ENCODE peak calls at places on chromosomes 1 and 21, in five cellular contexts. Q is left ventricle myocardium inferior, A is MM.1S, Z is psoas muscle, L is upper lobe of left lung. H is an unnamed sample. For H3K27me3 and H3K4me1, the result is how much of the 10 kb centered on the place peaks cover.

GRCh38 chr1:110787328-110788071 is 85.4 kb upstream of the CD53 start:
- DNase-seq in Z (no peak), Q (no peak), A (peak), L (no peak), H (no peak)

GRCh38 chr1:39500862-39501389 is 9.5 kb downstream of the BMP8A start:
- DNase-seq in A (peak), Q (no peak), Z (no peak), L (no peak), H (no peak)

GRCh38 chr21:43752758-43753438 is 23.2 kb downstream of the CSTB start:
- DNase-seq in L (no peak), Z (no peak), A (no peak), Q (no peak), H (no peak)

GRCh38 chr21:45405819-45406762 is 1.1 kb downstream of the COL18A1 start:
- DNase-seq in Z (peak), A (no peak), L (no peak), Q (peak), H (no peak)

GRCh38 chr21:46552274-46552673 is 52.6 kb downstream of the S100B start:
- DNase-seq in L (peak), A (no peak), Z (no peak), Q (no peak), H (no peak)

GRCh38 chr1:25031601-25031965 is 101.5 kb upstream of the RUNX3 start:
- DNase-seq in Q (no peak), Z (no peak), L (no peak), A (no peak), H (no peak)

GRCh38 chr1:22313321-22313720 is 138.3 kb upstream of the ZBTB40 start:
- DNase-seq in L (peak), Z (no peak), Q (no peak), A (no peak), H (no peak)

GRCh38 chr1:53319296-53320101 is 8.4 kb downstream of the LRP8 start:
- DNase-seq in L (no peak), A (no peak), Q (no peak), Z (peak), H (no peak)

GRCh38 chr1:227899820-227900449 is 47.8 kb downstream of the WNT9A start:
- DNase-seq in A (no peak), Q (peak), Z (peak), L (peak), H (no peak)

GRCh38 chr1:216723274-216723780 is at the start of gene ESRRG:
- DNase-seq in Q (peak), Z (peak), L (peak), A (peak), H (no peak)

GRCh38 chr1:180221461-180221860 is 8.6 kb upstream of the LHX4 start:
- DNase-seq in Z (no peak), A (no peak), L (no peak), Q (no peak), H (no peak)

GRCh38 chr1:31559715-31560114 is 16.6 kb upstream of the TINAGL1 start:
- DNase-seq in A (no peak), Q (no peak), L (no peak), Z (no peak), H (no peak)

GRCh38 chr1:177741476-177741875 is 228.4 kb downstream of the SEC16B start:
- DNase-seq in A (no peak), Q (no peak), L (no peak), Z (no peak), H (no peak)

GRCh38 chr1:16618719-16619118 is 5.4 kb upstream of the NBPF1 start:
- DNase-seq in Q (no peak), A (no peak), Z (peak), L (peak), H (no peak)

GRCh38 chr21:44510109-44510507 is 29.9 kb downstream of the KRTAP10-1 start:
- DNase-seq in Q (no peak), L (no peak), A (no peak), Z (peak), H (no peak)

GRCh38 chr1:226364129-226364899 is 43.6 kb downstream of the PARP1 start:
- DNase-seq in A (no peak), Z (no peak), Q (peak), L (no peak), H (no peak)

GRCh38 chr21:28687571-28687970 is 305.1 kb downstream of the LTN1 start:
- DNase-seq in L (no peak), Z (no peak), Q (no peak), A (no peak), H (no peak)

GRCh38 chr1:42767510-42767924 is 468 bp downstream of the C1orf50 start:
- DNase-seq in Z (no peak), L (no peak), A (peak), Q (no peak), H (no peak)

GRCh38 chr1:29991815-29992214 is 731.6 kb downstream of the MATN1 start:
- DNase-seq in Q (no peak), Z (no peak), A (no peak), L (no peak), H (no peak)

GRCh38 chr1:175166746-175167145 is 25.8 kb downstream of the KIAA0040 start:
- DNase-seq in A (no peak), Z (no peak), L (no peak), Q (no peak), H (no peak)

GRCh38 chr1:15399710-15400109 is 10.0 kb upstream of the EFHD2 start:
- DNase-seq in Z (no peak), Q (no peak), A (no peak), L (no peak), H (no peak)

GRCh38 chr1:2030076-2030870 is 11.1 kb downstream of the GABRD start:
- DNase-seq in Q (no peak), L (no peak), Z (no peak), A (no peak), H (no peak)

GRCh38 chr21:41612674-41613250 is 104.8 kb upstream of the TMPRSS2 start:
- DNase-seq in Q (peak), Z (peak), A (no peak), L (peak), H (no peak)

GRCh38 chr1:55127827-55128343 is 87.3 kb downstream of the USP24 start:
- DNase-seq in Q (no peak), A (no peak), L (no peak), Z (no peak), H (no peak)

GRCh38 chr1:242784074-242784473 is 259.6 kb upstream of the PLD5 start:
- DNase-seq in A (peak), Q (no peak), Z (no peak), L (no peak), H (no peak)

GRCh38 chr1:200880212-200880611 is 7.4 kb downstream of the GPR25 start:
- DNase-seq in A (no peak), L (no peak), Q (no peak), Z (no peak), H (no peak)

GRCh38 chr1:43427524-43427923 is 26.2 kb downstream of the HYI start:
- DNase-seq in Q (no peak), A (no peak), L (peak), Z (no peak), H (no peak)

GRCh38 chr1:23692308-23692871 is 784 bp downstream of the RPL11 start:
- DNase-seq in Q (no peak), Z (no peak), L (no peak), A (peak), H (no peak)

GRCh38 chr1:219581344-219581743 is 31.6 kb downstream of the ZC3H11B start:
- DNase-seq in L (no peak), Z (no peak), A (no peak), Q (no peak), H (no peak)

GRCh38 chr1:36217667-36218066 is 6.6 kb upstream of the THRAP3 start:
- DNase-seq in A (no peak), L (no peak), Q (no peak), Z (no peak), H (no peak)

GRCh38 chr1:47508900-47509488 is 71.2 kb downstream of the FOXD2 start:
- DNase-seq in Q (no peak), A (no peak), Z (no peak), L (no peak), H (no peak)

GRCh38 chr1:167077128-167077867 is 12.9 kb downstream of the GPA33 start:
- DNase-seq in Z (no peak), A (no peak), Q (no peak), L (no peak), H (no peak)

GRCh38 chr1:230501242-230501641 is 75.1 kb upstream of the PGBD5 start:
- DNase-seq in Z (no peak), A (no peak), L (no peak), Q (no peak), H (no peak)

GRCh38 chr1:41860771-41861170 is 58.0 kb downstream of the HIVEP3 start:
- DNase-seq in L (no peak), Q (no peak), A (no peak), Z (no peak), H (no peak)

GRCh38 chr21:34545079-34545884 is 33.3 kb upstream of the KCNE1 start:
- DNase-seq in Q (no peak), Z (no peak), L (peak), A (peak), H (no peak)

GRCh38 chr1:89606227-89606945 is 26.5 kb upstream of the LRRC8C start:
- DNase-seq in L (no peak), A (no peak), Z (no peak), Q (no peak), H (peak)

GRCh38 chr1:21021311-21021710 is 155.4 kb downstream of the EIF4G3 start:
- DNase-seq in Q (no peak), A (no peak), L (no peak), Z (no peak), H (no peak)

GRCh38 chr1:145720556-145720877 is 1.2 kb downstream of the CD160 start:
- DNase-seq in Z (no peak), Q (no peak), L (no peak), A (no peak), H (no peak)

GRCh38 chr1:94743866-94744265 is 76.3 kb upstream of the SLC44A3 start:
- DNase-seq in Q (no peak), L (no peak), A (no peak), Z (no peak), H (no peak)

DNA sequence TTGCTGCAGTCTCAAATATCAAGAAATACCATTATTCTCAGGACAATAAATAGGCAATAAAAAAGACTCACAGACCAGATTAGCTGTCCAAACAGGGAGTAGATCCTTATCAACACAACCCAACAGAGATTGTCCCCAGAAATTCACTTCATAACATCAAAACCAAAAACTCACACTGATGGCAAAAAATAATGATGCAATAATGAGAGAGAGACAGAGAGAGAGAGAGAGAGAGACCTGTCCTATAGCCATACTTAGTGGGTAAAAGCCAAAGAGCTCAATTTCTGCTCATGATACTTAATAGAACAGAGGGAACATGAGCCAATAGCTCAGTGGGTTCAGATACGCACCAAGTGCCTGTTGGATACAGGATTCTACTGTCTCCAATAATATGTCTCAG is 244.5 kb downstream of the FAM72C start:
- DNase-seq in A (no peak), Z (no peak), Q (no peak), L (no peak), H (no peak)
- H3K27me3 ChIP-seq in A (under half), Z (under half), Q (half or more), L (under half), H (under half)

DNA sequence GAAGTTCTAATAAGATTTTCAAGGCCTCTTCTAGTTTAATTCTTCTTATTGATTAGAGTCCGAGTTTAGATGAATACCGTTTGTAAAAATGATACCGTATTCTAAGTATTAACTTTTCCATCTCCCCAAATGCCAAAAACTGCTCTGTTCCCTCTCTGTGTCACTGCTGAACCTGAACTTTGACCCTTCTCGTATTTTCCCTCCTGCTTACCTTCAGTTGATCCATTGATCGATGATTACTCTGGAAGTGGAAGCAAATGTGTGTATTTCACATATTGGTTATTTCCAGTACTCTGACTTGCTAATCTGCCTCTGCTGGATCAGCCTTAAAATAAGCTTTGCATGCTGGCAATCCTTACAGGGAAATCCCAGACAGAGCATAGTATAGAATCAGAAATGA is 68.5 kb downstream of the KIF1B start:
- DNase-seq in L (no peak), Z (no peak), Q (no peak), A (no peak), H (no peak)
- H3K27ac ChIP-seq in L (no peak), Z (peak), Q (no peak), A (no peak), H (no peak)

DNA sequence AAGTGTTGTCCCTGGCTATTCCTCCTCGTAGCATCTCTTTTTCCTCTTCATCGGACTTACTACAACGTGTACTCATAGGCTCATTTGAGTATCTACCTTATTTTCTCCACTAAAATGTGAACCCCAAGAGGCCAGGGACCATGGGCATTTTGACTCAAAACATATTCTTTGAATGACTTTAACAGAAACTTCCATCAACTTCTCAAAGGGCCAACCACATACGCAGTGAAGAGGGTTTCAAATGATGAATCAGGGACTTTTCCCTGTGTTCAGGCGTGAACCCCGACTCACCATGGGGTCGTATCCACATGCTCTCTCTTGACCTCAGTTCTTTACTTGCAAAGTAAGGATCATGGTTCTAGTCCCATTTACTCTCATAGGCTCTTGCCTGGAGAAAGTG is 20.2 kb upstream of the GPR137B start:
- DNase-seq in Q (no peak), L (no peak), Z (no peak), A (no peak), H (no peak)
- H3K4me1 ChIP-seq in Q (under half), L (under half), Z (under half), A (under half), H (under half)

DNA sequence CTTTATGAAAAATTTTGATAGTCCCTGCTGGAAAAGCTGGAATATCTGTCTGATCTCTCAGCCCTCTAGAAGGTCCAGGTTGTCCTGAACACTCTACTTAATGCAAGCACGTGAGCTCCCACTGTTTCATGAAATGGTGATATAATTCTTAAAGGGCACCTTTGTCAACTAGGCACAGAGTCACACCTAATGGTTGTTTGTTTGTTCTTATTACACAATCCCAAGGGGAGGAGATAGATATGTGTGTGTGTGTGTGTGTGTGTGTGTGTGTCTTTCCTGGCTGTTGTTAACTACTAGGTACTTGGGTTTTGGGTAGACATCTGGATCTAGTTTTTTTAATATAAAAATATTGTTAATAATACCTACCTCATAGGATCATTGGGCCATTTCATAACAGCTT is 63.9 kb downstream of the GRIK1 start:
- DNase-seq in A (no peak), L (no peak), Z (no peak), Q (no peak), H (no peak)
- H3K27me3 ChIP-seq in A (under half), L (under half), Z (under half), Q (under half), H (under half)

DNA sequence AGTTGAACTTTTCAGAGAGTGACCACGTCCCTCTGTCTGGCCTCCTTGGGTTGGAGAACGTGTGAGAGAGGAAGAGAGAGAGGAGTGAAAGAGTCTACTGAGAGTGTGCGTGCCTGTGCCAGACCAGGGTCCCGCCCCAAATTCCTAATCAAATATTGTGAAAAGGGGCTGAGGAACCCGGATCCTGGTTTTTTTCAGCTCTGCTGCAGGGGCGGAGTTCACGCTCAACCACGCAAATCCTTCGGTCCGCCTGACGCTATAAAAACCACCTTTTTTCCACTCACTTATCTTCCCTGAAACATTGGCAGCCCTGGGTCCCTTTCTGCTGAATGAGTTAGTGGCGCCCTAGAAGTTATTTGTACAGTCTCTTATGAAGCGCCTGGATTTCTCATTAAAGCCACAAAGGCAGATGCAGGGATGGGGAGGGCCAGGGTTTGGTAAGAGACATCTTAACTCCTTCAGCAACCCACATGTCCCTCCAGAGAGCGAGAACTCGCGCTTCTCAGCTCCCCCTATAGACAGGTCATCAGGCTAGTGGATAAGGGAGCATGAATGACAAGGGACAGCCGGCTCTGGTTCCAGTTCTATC is at the start of gene FMOD:
- DNase-seq in Z (peak), Q (peak), A (no peak), L (no peak), H (no peak)
- H3K27ac ChIP-seq in Z (peak), Q (peak), A (no peak), L (peak), H (no peak)

DNA sequence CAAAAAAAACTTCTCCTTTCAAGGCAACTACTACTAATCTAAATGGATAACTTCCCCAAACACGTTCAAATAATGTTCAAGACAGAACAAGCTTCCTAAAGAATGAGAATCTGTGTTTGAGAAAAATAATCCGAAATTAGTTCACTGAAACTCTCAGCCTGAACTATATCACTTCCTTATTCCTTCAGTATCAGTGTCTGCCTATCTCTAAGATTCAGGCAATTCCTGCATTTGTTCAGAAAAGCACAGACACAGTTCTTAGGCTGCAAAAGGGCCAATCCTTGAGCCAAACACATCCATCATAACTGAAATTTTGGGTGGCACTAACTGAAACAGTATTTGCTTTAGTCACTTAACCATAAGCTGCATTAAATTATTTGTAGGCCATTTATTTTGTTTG is 22.3 kb downstream of the DSTYK start:
- DNase-seq in L (no peak), A (no peak), Z (no peak), Q (no peak), H (no peak)
- H3K4me1 ChIP-seq in L (under half), A (under half), Z (under half), Q (under half), H (under half)

DNA sequence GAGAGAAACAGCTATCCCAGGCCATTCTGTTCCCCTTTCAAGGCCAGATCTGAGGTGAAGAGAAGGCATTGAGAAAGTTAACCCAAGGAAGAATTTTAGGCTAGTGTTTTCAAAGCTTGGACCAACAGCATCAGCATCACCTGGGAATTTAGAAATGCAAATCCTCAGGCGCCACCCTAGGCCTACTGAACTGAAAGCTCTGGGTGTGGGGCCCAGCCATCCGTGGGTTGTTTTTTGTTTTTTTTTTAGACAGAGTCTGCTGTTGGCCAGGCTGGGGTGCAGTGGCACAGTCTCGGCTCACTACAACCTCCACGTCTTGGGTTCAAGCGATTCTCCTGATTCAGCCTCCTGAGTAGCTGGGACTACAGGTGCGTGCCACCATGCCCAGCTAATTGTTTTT is 98.6 kb downstream of the RNF220 start:
- DNase-seq in Q (no peak), L (no peak), A (no peak), Z (no peak), H (no peak)
- H3K27me3 ChIP-seq in Q (under half), L (under half), A (under half), Z (half or more), H (under half)

DNA sequence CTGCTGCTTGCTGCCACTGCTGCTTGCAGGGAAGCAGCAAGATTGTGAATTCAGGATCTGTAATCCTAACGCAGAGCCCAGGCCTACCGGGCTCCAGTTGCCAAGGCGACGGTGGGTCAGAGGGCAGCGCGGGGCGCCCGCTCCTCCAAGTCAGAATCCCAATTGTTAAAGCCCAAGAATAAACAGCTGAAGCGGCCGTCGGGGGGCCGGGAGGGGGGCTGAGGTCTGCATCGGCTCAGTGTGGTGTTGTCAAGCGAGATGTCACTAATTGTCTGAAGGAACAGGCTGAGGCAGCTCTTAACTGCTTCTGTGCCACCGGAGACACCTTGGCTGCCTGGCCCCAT is 36.8 kb downstream of the AHDC1 start:
- DNase-seq in A (no peak), L (no peak), Z (no peak), Q (no peak), H (no peak)
- H3K27ac ChIP-seq in A (no peak), L (no peak), Z (peak), Q (peak), H (no peak)